ENCODE peak calls at places on chromosome 14, in five cellular contexts. One of them, this sample, is unnamed.

GRCh38 chr14:35385042-35385839 is 19.3 kb downstream of the NFKBIA start:
- DNase-seq in CD8-positive, alpha-beta T cell: no peak
- DNase-seq in psoas muscle: peak; percentile 96
- DNase-seq in Peyer's patch: no peak
- DNase-seq in heart right ventricle: peak; percentile 88
- DNase-seq in this sample: no peak

GRCh38 chr14:97603201-97603600 is 806.0 kb downstream of the VRK1 start:
- DNase-seq in Peyer's patch: no peak
- DNase-seq in psoas muscle: no peak
- DNase-seq in CD8-positive, alpha-beta T cell: peak; percentile 32
- DNase-seq in heart right ventricle: no peak
- DNase-seq in this sample: no peak

GRCh38 chr14:73173092-73173735 is 36.9 kb downstream of the PSEN1 start:
- DNase-seq in heart right ventricle: no peak
- DNase-seq in CD8-positive, alpha-beta T cell: no peak
- DNase-seq in Peyer's patch: no peak
- DNase-seq in psoas muscle: no peak
- DNase-seq in this sample: no peak

GRCh38 chr14:94132285-94132887 is 3.0 kb upstream of the IFI27L2 start:
- DNase-seq in psoas muscle: no peak
- DNase-seq in heart right ventricle: peak; percentile 63
- DNase-seq in Peyer's patch: peak; percentile 50
- DNase-seq in CD8-positive, alpha-beta T cell: peak; percentile 48
- DNase-seq in this sample: no peak

GRCh38 chr14:57485635-57486034 is 8.0 kb downstream of the CCDC198 start:
- DNase-seq in psoas muscle: no peak
- DNase-seq in CD8-positive, alpha-beta T cell: no peak
- DNase-seq in heart right ventricle: no peak
- DNase-seq in Peyer's patch: no peak
- DNase-seq in this sample: no peak

GRCh38 chr14:67137744-67138371 is 51.4 kb upstream of the GARIN2 start:
- DNase-seq in Peyer's patch: no peak
- DNase-seq in CD8-positive, alpha-beta T cell: no peak
- DNase-seq in heart right ventricle: no peak
- DNase-seq in psoas muscle: no peak
- DNase-seq in this sample: no peak

GRCh38 chr14:50055461-50056228 is 60.7 kb downstream of the VCPKMT start:
- DNase-seq in Peyer's patch: no peak
- DNase-seq in CD8-positive, alpha-beta T cell: no peak
- DNase-seq in psoas muscle: peak; percentile 63
- DNase-seq in heart right ventricle: no peak
- DNase-seq in this sample: no peak

GRCh38 chr14:61832783-61833182 is 70.6 kb downstream of the SNAPC1 start:
- DNase-seq in heart right ventricle: no peak
- DNase-seq in psoas muscle: no peak
- DNase-seq in Peyer's patch: no peak
- DNase-seq in CD8-positive, alpha-beta T cell: no peak
- DNase-seq in this sample: no peak

GRCh38 chr14:103318750-103319419 is 15.2 kb upstream of the EIF5 start:
- DNase-seq in heart right ventricle: no peak
- DNase-seq in Peyer's patch: no peak
- DNase-seq in CD8-positive, alpha-beta T cell: no peak
- DNase-seq in psoas muscle: no peak
- DNase-seq in this sample: no peak

GRCh38 chr14:93582516-93582915 is 151.8 kb downstream of the UNC79 start:
- DNase-seq in CD8-positive, alpha-beta T cell: no peak
- DNase-seq in heart right ventricle: peak; percentile 7
- DNase-seq in psoas muscle: no peak
- DNase-seq in Peyer's patch: no peak
- DNase-seq in this sample: no peak

GRCh38 chr14:99703381-99703780 is 19.3 kb downstream of the CYP46A1 start:
- DNase-seq in Peyer's patch: no peak
- DNase-seq in psoas muscle: no peak
- DNase-seq in heart right ventricle: no peak
- DNase-seq in CD8-positive, alpha-beta T cell: no peak
- DNase-seq in this sample: no peak

GRCh38 chr14:43014338-43014737 is 1407.7 kb downstream of the LRFN5 start:
- DNase-seq in CD8-positive, alpha-beta T cell: no peak
- DNase-seq in Peyer's patch: no peak
- DNase-seq in heart right ventricle: no peak
- DNase-seq in psoas muscle: no peak
- DNase-seq in this sample: no peak
- H3K9me3 ChIP-seq in CD8-positive, alpha-beta T cell: no peaks in the 10 kb centered on the region
- H3K9me3 ChIP-seq in Peyer's patch: no peaks in the 10 kb centered on the region
- H3K9me3 ChIP-seq in heart right ventricle: no peaks in the 10 kb centered on the region
- H3K9me3 ChIP-seq in psoas muscle: peaks cover 9% of the 10 kb centered on the region
- H3K9me3 ChIP-seq in this sample: no peaks in the 10 kb centered on the region

DNA sequence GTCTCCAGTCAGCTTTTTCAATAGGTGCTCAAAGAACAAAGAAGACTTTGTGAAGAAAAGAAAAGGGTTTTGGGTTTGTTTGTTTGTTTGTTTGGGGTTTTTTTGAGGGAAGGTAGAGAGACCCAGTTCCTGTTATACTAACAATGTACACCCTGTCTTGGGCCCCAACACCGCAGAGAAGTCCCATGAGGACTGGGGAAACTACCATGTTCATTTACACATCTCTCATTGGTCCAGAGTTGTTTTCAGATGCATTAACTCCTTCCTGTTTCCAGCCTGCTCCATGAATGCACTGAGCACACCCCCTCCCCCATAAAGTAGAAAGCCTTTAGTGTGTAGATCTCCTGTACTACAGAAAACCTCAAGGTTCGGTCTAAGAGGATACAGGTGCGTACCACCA is 51.1 kb upstream of the SLC8A3 start:
- DNase-seq in CD8-positive, alpha-beta T cell: no peak
- DNase-seq in Peyer's patch: no peak
- DNase-seq in heart right ventricle: no peak
- DNase-seq in psoas muscle: no peak
- DNase-seq in this sample: no peak
- H3K9me3 ChIP-seq in CD8-positive, alpha-beta T cell: no peaks in the 10 kb centered on the region
- H3K9me3 ChIP-seq in Peyer's patch: no peaks in the 10 kb centered on the region
- H3K9me3 ChIP-seq in heart right ventricle: no peaks in the 10 kb centered on the region
- H3K9me3 ChIP-seq in psoas muscle: no peaks in the 10 kb centered on the region
- H3K9me3 ChIP-seq in this sample: no peaks in the 10 kb centered on the region

GRCh38 chr14:36511981-36512584 is 7.9 kb downstream of the NKX2-1 start:
- DNase-seq in CD8-positive, alpha-beta T cell: no peak
- DNase-seq in psoas muscle: no peak
- DNase-seq in Peyer's patch: no peak
- DNase-seq in heart right ventricle: no peak
- DNase-seq in this sample: no peak

GRCh38 chr14:36513012-36513420 is 7.0 kb downstream of the NKX2-1 start:
- DNase-seq in CD8-positive, alpha-beta T cell: no peak
- DNase-seq in heart right ventricle: no peak
- DNase-seq in Peyer's patch: no peak
- DNase-seq in psoas muscle: no peak
- DNase-seq in this sample: no peak

GRCh38 chr14:36510874-36511273 is 9.2 kb downstream of the NKX2-1 start:
- DNase-seq in CD8-positive, alpha-beta T cell: no peak
- DNase-seq in heart right ventricle: no peak
- DNase-seq in Peyer's patch: no peak
- DNase-seq in psoas muscle: no peak
- DNase-seq in this sample: no peak

GRCh38 chr14:36513451-36514277 is 6.4 kb downstream of the NKX2-1 start:
- DNase-seq in heart right ventricle: no peak
- DNase-seq in CD8-positive, alpha-beta T cell: no peak
- DNase-seq in Peyer's patch: no peak
- DNase-seq in psoas muscle: no peak
- DNase-seq in this sample: no peak

DNA sequence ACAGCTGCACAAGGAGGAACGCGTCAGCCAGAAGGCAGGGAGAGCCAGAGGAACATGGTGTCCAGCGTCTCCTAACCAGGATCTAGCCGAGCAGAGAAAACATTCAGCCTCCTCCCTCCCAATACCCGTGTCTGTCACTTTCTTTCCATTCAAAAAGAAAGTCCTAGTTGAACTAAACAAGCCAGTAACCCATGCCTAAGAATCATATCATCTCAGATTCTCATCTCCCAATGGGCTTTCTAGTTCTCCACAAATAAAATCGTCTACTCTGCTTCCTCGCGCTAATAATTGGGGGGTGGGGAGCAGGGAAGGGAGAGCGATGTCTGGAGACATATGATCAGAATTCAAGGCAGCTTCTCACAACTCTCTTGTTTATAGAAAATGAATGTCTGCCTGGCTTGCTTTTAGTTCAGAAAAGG is 7.4 kb downstream of the NKX2-1 start:
- DNase-seq in psoas muscle: no peak
- DNase-seq in Peyer's patch: no peak
- DNase-seq in CD8-positive, alpha-beta T cell: no peak
- DNase-seq in heart right ventricle: no peak
- DNase-seq in this sample: no peak
- H3K9me3 ChIP-seq in psoas muscle: no peaks in the 10 kb centered on the region
- H3K9me3 ChIP-seq in Peyer's patch: no peaks in the 10 kb centered on the region
- H3K9me3 ChIP-seq in CD8-positive, alpha-beta T cell: no peaks in the 10 kb centered on the region
- H3K9me3 ChIP-seq in heart right ventricle: no peaks in the 10 kb centered on the region
- H3K9me3 ChIP-seq in this sample: no peaks in the 10 kb centered on the region

DNA sequence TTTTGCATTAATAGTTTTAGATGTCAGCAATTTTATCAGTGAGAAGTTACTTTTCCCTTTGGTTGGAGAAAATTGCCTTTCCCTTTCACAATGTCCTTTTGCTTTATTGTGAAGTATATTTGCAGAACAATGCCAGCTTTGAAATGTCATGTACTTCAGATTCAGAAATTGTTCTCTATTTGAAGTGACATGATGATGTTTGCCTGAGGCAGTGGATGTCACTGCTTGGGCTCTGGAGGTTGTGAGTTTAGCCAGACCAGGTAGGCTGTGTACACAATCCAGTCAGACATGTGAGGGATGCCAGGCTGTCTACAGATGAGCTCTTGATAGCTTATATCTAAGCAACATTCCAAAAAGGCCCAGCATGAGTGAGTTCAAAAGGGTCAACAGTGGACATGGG is 451.9 kb upstream of the FBXO33 start:
- DNase-seq in CD8-positive, alpha-beta T cell: no peak
- DNase-seq in psoas muscle: no peak
- DNase-seq in heart right ventricle: no peak
- DNase-seq in Peyer's patch: no peak
- DNase-seq in this sample: no peak
- H3K9me3 ChIP-seq in CD8-positive, alpha-beta T cell: no peaks in the 10 kb centered on the region
- H3K9me3 ChIP-seq in psoas muscle: peaks cover 8% of the 10 kb centered on the region
- H3K9me3 ChIP-seq in heart right ventricle: no peaks in the 10 kb centered on the region
- H3K9me3 ChIP-seq in Peyer's patch: no peaks in the 10 kb centered on the region
- H3K9me3 ChIP-seq in this sample: peaks cover 5% of the 10 kb centered on the region

DNA sequence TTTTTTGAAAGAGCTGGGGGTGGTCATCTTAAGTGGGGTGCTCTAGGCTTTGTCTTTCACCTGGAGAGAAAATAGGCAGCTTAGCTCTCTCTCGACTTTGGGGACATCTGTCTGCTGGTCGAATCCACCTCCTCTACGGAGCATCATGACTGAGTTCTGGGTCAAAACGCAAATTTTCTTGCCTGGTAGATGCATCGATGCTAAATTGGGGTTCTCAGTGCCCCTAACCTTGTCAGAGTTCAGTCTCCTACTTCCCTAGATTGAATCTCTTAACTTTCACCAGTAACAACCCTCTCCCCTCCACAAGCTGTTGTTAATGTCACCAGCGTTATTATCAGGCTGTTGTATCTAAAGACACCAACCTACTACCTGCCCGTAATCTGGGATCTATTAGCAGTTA is 682 bp downstream of the FLRT2 start:
- DNase-seq in Peyer's patch: no peak
- DNase-seq in CD8-positive, alpha-beta T cell: no peak
- DNase-seq in heart right ventricle: no peak
- DNase-seq in psoas muscle: no peak
- DNase-seq in this sample: no peak
- H3K9me3 ChIP-seq in Peyer's patch: no peaks in the 10 kb centered on the region
- H3K9me3 ChIP-seq in CD8-positive, alpha-beta T cell: no peaks in the 10 kb centered on the region
- H3K9me3 ChIP-seq in heart right ventricle: no peaks in the 10 kb centered on the region
- H3K9me3 ChIP-seq in psoas muscle: no peaks in the 10 kb centered on the region
- H3K9me3 ChIP-seq in this sample: no peaks in the 10 kb centered on the region

GRCh38 chr14:40796168-40796567 is 810.5 kb upstream of the LRFN5 start:
- DNase-seq in psoas muscle: no peak
- DNase-seq in heart right ventricle: no peak
- DNase-seq in CD8-positive, alpha-beta T cell: no peak
- DNase-seq in Peyer's patch: no peak
- DNase-seq in this sample: no peak
- H3K9me3 ChIP-seq in psoas muscle: no peaks in the 10 kb centered on the region
- H3K9me3 ChIP-seq in heart right ventricle: no peaks in the 10 kb centered on the region
- H3K9me3 ChIP-seq in CD8-positive, alpha-beta T cell: no peaks in the 10 kb centered on the region
- H3K9me3 ChIP-seq in Peyer's patch: no peaks in the 10 kb centered on the region
- H3K9me3 ChIP-seq in this sample: no peaks in the 10 kb centered on the region

DNA sequence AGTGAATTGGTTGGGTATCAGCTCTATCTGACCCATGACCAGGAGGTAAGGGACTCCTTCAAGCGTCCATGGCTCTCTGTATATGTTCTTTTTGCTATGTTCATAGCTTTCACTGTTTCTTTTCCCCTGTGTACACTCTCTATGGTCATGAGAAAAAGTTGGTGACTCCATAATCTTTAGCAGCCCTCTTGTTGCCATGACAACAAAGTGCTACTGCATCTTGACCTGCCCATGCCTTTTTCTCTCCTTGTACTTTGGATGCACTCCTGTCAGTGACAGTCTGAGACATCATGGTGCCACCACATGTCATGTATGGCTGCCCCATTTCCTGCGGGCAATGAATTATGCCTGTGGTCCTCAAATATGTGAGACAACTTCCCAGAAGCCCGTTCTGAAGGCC is 280.2 kb downstream of the TMEM121 start:
- DNase-seq in psoas muscle: no peak
- DNase-seq in Peyer's patch: no peak
- DNase-seq in heart right ventricle: no peak
- DNase-seq in CD8-positive, alpha-beta T cell: no peak
- DNase-seq in this sample: no peak
- H3K9me3 ChIP-seq in psoas muscle: no peaks in the 10 kb centered on the region
- H3K9me3 ChIP-seq in Peyer's patch: no peaks in the 10 kb centered on the region
- H3K9me3 ChIP-seq in heart right ventricle: peaks cover 5% of the 10 kb centered on the region
- H3K9me3 ChIP-seq in CD8-positive, alpha-beta T cell: peaks cover 4% of the 10 kb centered on the region
- H3K9me3 ChIP-seq in this sample: no peaks in the 10 kb centered on the region

GRCh38 chr14:32134448-32135070 is 57.5 kb downstream of the ARHGAP5 start:
- DNase-seq in psoas muscle: no peak
- DNase-seq in heart right ventricle: no peak
- DNase-seq in Peyer's patch: no peak
- DNase-seq in CD8-positive, alpha-beta T cell: no peak
- DNase-seq in this sample: no peak

GRCh38 chr14:32129124-32129523 is 52.0 kb downstream of the ARHGAP5 start:
- DNase-seq in CD8-positive, alpha-beta T cell: no peak
- DNase-seq in psoas muscle: no peak
- DNase-seq in Peyer's patch: no peak
- DNase-seq in heart right ventricle: no peak
- DNase-seq in this sample: no peak

GRCh38 chr14:32128703-32129102 is 51.6 kb downstream of the ARHGAP5 start:
- DNase-seq in heart right ventricle: no peak
- DNase-seq in psoas muscle: no peak
- DNase-seq in Peyer's patch: no peak
- DNase-seq in CD8-positive, alpha-beta T cell: no peak
- DNase-seq in this sample: no peak
- H3K9me3 ChIP-seq in heart right ventricle: no peaks in the 10 kb centered on the region
- H3K9me3 ChIP-seq in psoas muscle: no peaks in the 10 kb centered on the region
- H3K9me3 ChIP-seq in Peyer's patch: no peaks in the 10 kb centered on the region
- H3K9me3 ChIP-seq in CD8-positive, alpha-beta T cell: no peaks in the 10 kb centered on the region
- H3K9me3 ChIP-seq in this sample: no peaks in the 10 kb centered on the region

GRCh38 chr14:106807493-106807892 is 1281.1 kb downstream of the TMEM121 start:
- DNase-seq in CD8-positive, alpha-beta T cell: no peak
- DNase-seq in Peyer's patch: no peak
- DNase-seq in psoas muscle: no peak
- DNase-seq in heart right ventricle: no peak
- DNase-seq in this sample: no peak

GRCh38 chr14:106808458-106808857 is 1282.1 kb downstream of the TMEM121 start:
- DNase-seq in heart right ventricle: no peak
- DNase-seq in Peyer's patch: no peak
- DNase-seq in CD8-positive, alpha-beta T cell: no peak
- DNase-seq in psoas muscle: no peak
- DNase-seq in this sample: no peak

GRCh38 chr14:106811167-106811566 is 1284.8 kb downstream of the TMEM121 start:
- DNase-seq in psoas muscle: no peak
- DNase-seq in heart right ventricle: no peak
- DNase-seq in CD8-positive, alpha-beta T cell: no peak
- DNase-seq in Peyer's patch: no peak
- DNase-seq in this sample: no peak

GRCh38 chr14:106809615-106810014 is 1283.2 kb downstream of the TMEM121 start:
- DNase-seq in Peyer's patch: no peak
- DNase-seq in CD8-positive, alpha-beta T cell: no peak
- DNase-seq in heart right ventricle: no peak
- DNase-seq in psoas muscle: no peak
- DNase-seq in this sample: no peak

GRCh38 chr14:106808907-106809306 is 1282.5 kb downstream of the TMEM121 start:
- DNase-seq in Peyer's patch: no peak
- DNase-seq in heart right ventricle: no peak
- DNase-seq in psoas muscle: no peak
- DNase-seq in CD8-positive, alpha-beta T cell: no peak
- DNase-seq in this sample: no peak
- H3K9me3 ChIP-seq in Peyer's patch: no peaks in the 10 kb centered on the region
- H3K9me3 ChIP-seq in heart right ventricle: no peaks in the 10 kb centered on the region
- H3K9me3 ChIP-seq in psoas muscle: no peaks in the 10 kb centered on the region
- H3K9me3 ChIP-seq in CD8-positive, alpha-beta T cell: no peaks in the 10 kb centered on the region
- H3K9me3 ChIP-seq in this sample: no peaks in the 10 kb centered on the region

This sample was measured in thoracic aorta.